ENCODE peak calls at places on chromosomes 12 and 14, in ten cellular contexts. A is heart left ventricle, F is neural progenitor cell, Q is psoas muscle, E is keratinocyte, P is esophagus squamous epithelium, L is transverse colon, C is uterus, V is HepG2, S is WERI-Rb-1. G is an unnamed sample. For H3K9me3, the result is how much of the 10 kb centered on the place peaks cover.

GRCh38 chr12:2364566-2365165 is 311.9 kb downstream of the CACNA1C start:
- DNase-seq in A (no peak), C (no peak), V (no peak), S (no peak), F (peak), Q (no peak), P (no peak), L (no peak), E (no peak), G (no peak)

GRCh38 chr12:109098142-109098652 is 800 bp downstream of the UNG start:
- DNase-seq in E (no peak), S (no peak), F (no peak), L (peak), A (peak), V (no peak), Q (peak), P (no peak), C (no peak), G (peak)

GRCh38 chr14:21032326-21033154 is 2.1 kb downstream of the RNASE13 start:
- DNase-seq in A (no peak), F (no peak), S (no peak), Q (no peak), C (no peak), E (no peak), P (no peak), V (no peak), L (no peak), G (no peak)

GRCh38 chr14:38143651-38144505 is 63.8 kb upstream of the SSTR1 start:
- DNase-seq in C (no peak), S (no peak), A (no peak), V (no peak), Q (no peak), L (no peak), P (no peak), E (no peak), F (no peak), G (no peak)

GRCh38 chr12:27528788-27529187 is 4.8 kb downstream of the PPFIBP1 start:
- DNase-seq in S (no peak), C (no peak), Q (no peak), V (no peak), F (no peak), P (no peak), L (no peak), E (no peak), A (no peak), G (no peak)

GRCh38 chr12:48078901-48079300 is 27.0 kb downstream of the SENP1 start:
- DNase-seq in V (no peak), Q (no peak), S (no peak), L (no peak), C (no peak), F (no peak), P (no peak), A (no peak), E (no peak), G (no peak)

GRCh38 chr12:58920102-58920955 is at the start of gene LRIG3:
- DNase-seq in C (peak), Q (peak), S (peak), A (peak), L (peak), P (no peak), V (peak), F (peak), E (no peak), G (peak)

GRCh38 chr14:61438036-61438435 is 116.7 kb downstream of the PRKCH start:
- DNase-seq in S (no peak), A (no peak), L (no peak), Q (no peak), C (no peak), P (no peak), E (no peak), F (no peak), V (no peak), G (no peak)

GRCh38 chr14:61106627-61107147 is 125.6 kb downstream of the SLC38A6 start:
- DNase-seq in V (no peak), S (no peak), P (no peak), E (no peak), C (no peak), L (no peak), F (no peak), Q (no peak), A (no peak), G (no peak)

GRCh38 chr12:66627270-66627987 is 51.4 kb downstream of the GRIP1 start:
- DNase-seq in C (peak), V (no peak), F (peak), E (no peak), Q (peak), A (no peak), L (no peak), S (no peak), P (no peak), G (no peak)

GRCh38 chr14:103740991-103741689 is 25.5 kb downstream of the ZFYVE21 start:
- DNase-seq in F (no peak), V (no peak), E (no peak), P (no peak), Q (no peak), S (no peak), C (no peak), L (no peak), A (no peak), G (no peak)

GRCh38 chr14:57078054-57078453 is 190.7 kb downstream of the EXOC5 start:
- DNase-seq in E (no peak), A (no peak), P (no peak), F (no peak), L (no peak), S (no peak), V (no peak), C (no peak), Q (no peak), G (no peak)

GRCh38 chr14:65335548-65335947 is 77.0 kb upstream of the FUT8 start:
- DNase-seq in F (no peak), S (no peak), P (no peak), L (peak), Q (no peak), A (no peak), C (no peak), V (no peak), E (no peak), G (no peak)

GRCh38 chr12:104750061-104750460 is 208.0 kb downstream of the SLC41A2 start:
- DNase-seq in Q (no peak), V (no peak), F (no peak), C (no peak), S (no peak), L (peak), E (no peak), A (no peak), P (no peak), G (peak)

GRCh38 chr12:22527999-22528398 is 16.3 kb downstream of the C2CD5 start:
- DNase-seq in S (no peak), Q (no peak), A (no peak), C (no peak), V (no peak), L (no peak), F (no peak), E (no peak), P (no peak), G (no peak)

GRCh38 chr12:108054496-108054895 is 74.6 kb upstream of the WSCD2 start:
- DNase-seq in P (no peak), F (no peak), V (no peak), E (no peak), Q (no peak), S (no peak), L (no peak), A (no peak), C (no peak), G (no peak)

GRCh38 chr12:15208871-15209656 is 12.2 kb downstream of the RERG start:
- DNase-seq in A (no peak), V (no peak), E (no peak), P (no peak), F (no peak), C (no peak), Q (no peak), S (no peak), L (no peak), G (no peak)

GRCh38 chr14:101084436-101084826 is 180.9 kb upstream of the RTL1 start:
- DNase-seq in E (no peak), V (no peak), P (no peak), L (no peak), C (no peak), A (no peak), Q (no peak), S (no peak), F (no peak), G (no peak)

GRCh38 chr14:81137316-81137715 is 83.4 kb downstream of the GTF2A1 start:
- DNase-seq in P (no peak), C (no peak), Q (no peak), S (no peak), V (no peak), A (no peak), E (no peak), F (no peak), L (no peak), G (no peak)

GRCh38 chr12:56286044-56286830 is 13.9 kb downstream of the CS start:
- DNase-seq in F (no peak), A (no peak), P (no peak), L (no peak), C (no peak), S (no peak), Q (no peak), V (no peak), E (no peak), G (no peak)

GRCh38 chr12:57203201-57203600 is 13.4 kb upstream of the NXPH4 start:
- DNase-seq in C (no peak), Q (no peak), E (no peak), V (no peak), S (no peak), P (no peak), L (no peak), A (no peak), F (no peak), G (no peak)

GRCh38 chr12:62660763-62661162 is 194.1 kb downstream of the MON2 start:
- DNase-seq in Q (no peak), S (no peak), C (no peak), L (no peak), P (no peak), E (peak), F (no peak), A (no peak), V (no peak), G (no peak)

GRCh38 chr12:98446716-98447115 is 68.7 kb upstream of the TMPO start:
- DNase-seq in Q (no peak), C (no peak), F (no peak), P (no peak), E (no peak), V (no peak), S (no peak), L (no peak), A (no peak), G (no peak)

GRCh38 chr12:40312982-40313576 is 88.3 kb downstream of the LRRK2 start:
- DNase-seq in L (no peak), S (no peak), E (no peak), V (peak), F (no peak), Q (no peak), A (no peak), P (no peak), C (no peak), G (no peak)

GRCh38 chr14:101457177-101457935 is 103.9 kb upstream of the DIO3 start:
- DNase-seq in P (no peak), C (no peak), A (no peak), V (no peak), L (no peak), F (peak), Q (no peak), E (no peak), S (no peak), G (no peak)

GRCh38 chr14:77574446-77575125 is 41.9 kb downstream of the SPTLC2 start:
- DNase-seq in A (no peak), P (no peak), V (no peak), S (no peak), Q (no peak), E (no peak), F (no peak), L (no peak), C (no peak), G (no peak)

GRCh38 chr12:106633451-106633823 is 50.6 kb downstream of the RFX4 start:
- DNase-seq in F (no peak), S (no peak), C (no peak), A (no peak), V (peak), L (no peak), E (no peak), Q (no peak), P (no peak), G (no peak)

GRCh38 chr12:120534203-120534702 is at the start of gene RNF10:
- DNase-seq in F (peak), E (peak), A (peak), Q (peak), P (peak), V (peak), S (peak), L (peak), C (peak), G (peak)

GRCh38 chr12:62426095-62426488 is 40.5 kb upstream of the MON2 start:
- DNase-seq in V (no peak), F (no peak), S (no peak), C (no peak), L (no peak), P (no peak), A (no peak), Q (no peak), E (no peak), G (no peak)

GRCh38 chr14:105399441-105399775 is 1.1 kb downstream of the TEX22 start:
- DNase-seq in Q (no peak), P (no peak), C (no peak), S (no peak), A (peak), F (no peak), L (no peak), V (no peak), E (no peak), G (no peak)

GRCh38 chr14:105398726-105399440 is 545 bp downstream of the TEX22 start:
- DNase-seq in L (no peak), P (no peak), V (peak), E (no peak), S (peak), F (no peak), Q (no peak), A (no peak), C (no peak), G (no peak)

GRCh38 chr14:105398044-105398725 is at the start of gene TEX22:
- DNase-seq in F (peak), S (peak), L (peak), A (peak), E (no peak), P (peak), Q (peak), C (peak), V (peak), G (peak)

GRCh38 chr14:105401699-105402098 is 3.4 kb downstream of the TEX22 start:
- DNase-seq in P (no peak), E (no peak), S (no peak), F (no peak), C (no peak), L (no peak), Q (no peak), A (peak), V (no peak), G (no peak)

DNA sequence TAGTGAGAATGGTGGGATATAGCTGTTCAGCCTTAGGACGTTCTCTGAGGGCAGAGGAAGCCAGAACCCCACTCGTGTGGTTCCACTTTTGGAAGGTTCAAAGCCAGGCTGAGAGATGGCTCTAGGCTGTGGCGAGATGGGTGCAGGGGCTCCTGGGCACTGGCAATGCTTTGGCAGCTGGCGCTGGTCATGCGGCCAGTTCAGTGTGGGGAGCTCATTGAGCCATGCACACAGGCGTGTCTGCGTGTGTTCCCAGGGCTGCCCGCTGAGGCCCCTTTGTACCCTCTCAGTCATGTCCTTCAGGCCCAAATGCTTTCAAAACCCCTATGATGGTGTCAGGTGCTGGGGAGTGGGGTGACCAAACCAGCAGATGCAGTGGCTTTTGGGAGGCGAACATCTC is 1.7 kb downstream of the TEX22 start:
- DNase-seq in A (peak), E (no peak), V (no peak), C (no peak), L (no peak), S (no peak), Q (no peak), F (no peak), P (no peak), G (no peak)
- H3K9me3 ChIP-seq in A (under half), E (under half), V (under half), C (under half), L (under half), S (under half), Q (under half), F (under half), P (under half), G (under half)

DNA sequence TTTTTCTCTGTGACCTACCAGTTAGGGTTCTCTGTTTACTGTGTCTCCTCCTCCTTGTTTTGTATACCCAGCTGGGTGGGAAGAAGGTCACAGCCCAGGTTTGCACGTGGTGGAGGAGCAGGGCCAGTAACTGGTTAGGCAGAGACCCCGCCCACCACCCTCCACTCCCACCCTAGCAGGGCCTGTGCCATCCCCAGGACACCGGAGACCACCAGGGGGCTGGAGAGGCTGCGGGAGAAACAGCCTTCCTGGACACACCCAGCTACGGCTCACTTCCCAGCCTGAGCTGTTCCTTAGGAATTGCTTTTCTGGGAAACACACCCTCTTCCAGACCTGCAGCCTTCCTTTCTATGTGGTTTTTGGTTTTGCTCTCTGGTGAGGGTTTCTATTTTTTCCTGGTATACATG is 21.1 kb downstream of the BDKRB2 start:
- DNase-seq in A (peak), F (peak), Q (peak), E (no peak), V (peak), P (no peak), C (no peak), L (peak), S (no peak), G (no peak)
- TF ChIP-seq CTCF in A (no peak), F (peak), Q (no peak), E (peak), V (no peak), P (no peak), C (no peak), L (no peak), S (peak), G (no peak)

DNA sequence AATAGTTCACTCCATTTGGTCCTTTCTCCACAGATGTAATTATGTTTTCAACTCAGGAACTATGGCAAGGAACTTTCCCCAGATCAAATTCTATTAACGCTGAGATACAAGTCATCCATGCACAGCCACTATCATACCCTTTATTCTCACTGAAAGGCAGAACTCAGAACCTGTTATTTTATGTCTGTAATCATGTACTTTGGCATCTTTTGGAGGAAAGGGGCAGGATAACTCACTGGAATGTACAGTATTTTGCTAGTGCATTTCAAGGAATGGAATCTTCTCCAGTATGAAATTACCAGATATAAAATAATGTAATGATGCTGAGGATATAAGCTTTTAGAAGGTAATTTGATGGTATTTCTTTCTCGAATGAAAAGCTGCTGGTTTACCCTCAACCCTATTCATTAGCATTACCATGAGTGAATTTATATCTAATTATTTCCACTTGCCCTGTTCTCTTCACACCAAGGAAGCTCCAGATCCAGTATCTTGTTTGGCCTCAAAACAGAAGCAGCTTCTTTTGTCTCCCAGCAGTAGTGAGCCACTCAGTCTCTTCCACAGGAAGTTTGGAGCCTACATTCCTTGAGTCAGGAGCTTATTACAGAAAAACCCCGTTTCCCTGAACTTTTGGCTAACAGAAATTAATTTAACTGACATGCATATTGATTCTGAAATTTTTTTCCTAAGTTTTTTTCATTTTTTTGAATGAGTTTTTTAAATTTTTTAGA is 10.0 kb upstream of the AMHR2 start:
- DNase-seq in A (no peak), S (no peak), F (peak), C (no peak), L (no peak), E (no peak), V (no peak), Q (no peak), P (no peak), G (no peak)
- H3K9me3 ChIP-seq in A (under half), S (under half), F (under half), C (under half), L (under half), E (under half), V (under half), Q (under half), P (under half), G (under half)

GRCh38 chr12:70826156-70826555 is 94.4 kb downstream of the PTPRR start:
- DNase-seq in L (no peak), Q (no peak), E (no peak), S (no peak), P (no peak), C (no peak), F (no peak), A (no peak), V (no peak), G (no peak)

GRCh38 chr12:70828391-70828790 is 92.1 kb downstream of the PTPRR start:
- DNase-seq in S (no peak), P (no peak), F (no peak), L (no peak), A (no peak), Q (no peak), C (no peak), V (no peak), E (no peak), G (no peak)

GRCh38 chr12:70822431-70822830 is 98.1 kb downstream of the PTPRR start:
- DNase-seq in C (no peak), V (no peak), A (no peak), L (no peak), P (no peak), Q (no peak), S (no peak), F (no peak), E (no peak), G (no peak)

GRCh38 chr12:70824511-70824910 is 96.0 kb downstream of the PTPRR start:
- DNase-seq in S (no peak), C (no peak), A (no peak), L (no peak), V (no peak), F (no peak), Q (no peak), E (no peak), P (no peak), G (no peak)

DNA sequence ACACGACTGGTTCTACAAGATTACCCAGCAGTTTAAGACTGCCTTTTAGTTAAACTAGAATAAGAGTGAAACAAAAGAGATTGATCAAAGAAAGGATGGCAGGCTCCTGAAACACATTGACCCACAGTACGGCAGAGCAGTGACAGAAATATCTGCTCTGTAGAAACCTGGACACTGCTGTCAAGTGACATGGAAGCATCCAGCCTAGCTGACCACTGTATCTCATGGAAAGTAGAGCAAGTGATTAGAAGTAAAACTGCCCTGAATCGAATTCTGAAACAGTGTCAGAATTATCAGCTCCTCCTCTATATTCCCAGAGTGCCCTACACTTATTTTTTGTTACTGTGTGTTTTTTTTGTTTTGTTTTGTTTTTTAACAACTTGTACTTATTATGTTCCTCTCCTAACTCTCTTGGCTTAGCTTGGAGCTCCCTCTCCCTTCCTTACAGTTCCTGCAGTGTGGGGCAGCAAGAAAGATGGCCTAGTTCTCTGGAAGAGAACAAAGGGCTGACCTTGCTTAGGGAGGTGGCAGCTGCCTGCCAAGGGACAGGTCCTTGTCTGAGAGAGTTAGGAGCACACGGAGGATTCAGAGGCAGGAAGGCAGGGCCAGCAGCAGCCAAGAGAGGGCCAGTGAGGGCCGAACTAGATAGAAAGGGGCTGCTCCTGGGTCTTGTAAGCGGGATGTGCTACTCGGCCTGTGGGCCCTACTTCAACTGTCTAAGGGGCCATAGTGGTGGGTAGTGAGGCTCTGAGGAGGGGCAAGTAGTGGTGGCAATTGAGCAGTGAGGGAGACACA is 97.2 kb downstream of the PTPRR start:
- DNase-seq in F (peak), Q (no peak), S (no peak), L (no peak), V (no peak), C (no peak), P (no peak), E (no peak), A (no peak), G (no peak)
- TF ChIP-seq CTCF in F (peak), Q (no peak), S (no peak), L (no peak), V (no peak), C (peak), P (no peak), E (peak), A (no peak), G (no peak)